ENCODE peak calls at places on chromosomes 13 and 19, in ten cellular contexts. E is breast epithelium, Y is IMR-90, F is K562, R is suprapubic skin, X is body of pancreas, Z is Peyer's patch, M is HepG2, I is thyroid gland, S is ovary. J is an unnamed sample. For H3K4me1, the result is how much of the 10 kb centered on the place peaks cover.

GRCh38 chr19:47518139-47518538 is 3.3 kb upstream of the NAPA start:
- DNase-seq in M (no peak), Z (no peak), R (no peak), X (no peak), S (no peak), E (no peak), Y (no peak), F (no peak), I (no peak), J (no peak)

GRCh38 chr19:18306903-18307681 is 15.8 kb downstream of the LSM4 start:
- DNase-seq in I (peak), Y (no peak), Z (peak), S (peak), X (no peak), M (no peak), R (no peak), F (no peak), E (no peak), J (peak)

GRCh38 chr19:33052352-33052972 is 12.2 kb downstream of the RHPN2 start:
- DNase-seq in Z (no peak), S (peak), X (peak), F (no peak), I (peak), R (no peak), Y (peak), M (peak), E (no peak), J (no peak)

GRCh38 chr13:50747939-50748338 is 95.6 kb downstream of the DLEU7 start:
- DNase-seq in E (no peak), X (no peak), Z (no peak), S (no peak), F (no peak), R (no peak), Y (no peak), I (no peak), M (no peak), J (no peak)

GRCh38 chr13:50693755-50694154 is 149.7 kb downstream of the DLEU7 start:
- DNase-seq in R (no peak), E (no peak), S (no peak), M (no peak), Z (no peak), F (no peak), I (peak), X (peak), Y (no peak), J (no peak)

GRCh38 chr19:4455742-4456565 is 1.6 kb downstream of the UBXN6 start:
- DNase-seq in M (peak), F (no peak), X (peak), S (peak), E (no peak), Z (no peak), I (peak), R (peak), Y (peak), J (no peak)

GRCh38 chr13:33353210-33353609 is 67.7 kb upstream of the STARD13 start:
- DNase-seq in S (no peak), I (peak), F (no peak), M (no peak), Y (no peak), R (peak), X (peak), Z (no peak), E (peak), J (peak)

GRCh38 chr19:35716735-35716984 is 1.1 kb upstream of the KMT2B start:
- DNase-seq in R (no peak), I (no peak), E (no peak), M (no peak), Z (no peak), S (no peak), F (no peak), Y (no peak), X (no peak), J (peak)

GRCh38 chr13:90968510-90968909 is 379.0 kb upstream of the MIR17HG start:
- DNase-seq in X (peak), I (peak), S (no peak), E (no peak), Z (no peak), M (peak), Y (no peak), R (no peak), F (no peak), J (no peak)

GRCh38 chr13:46119883-46120614 is 15.2 kb upstream of the CPB2 start:
- DNase-seq in R (no peak), X (peak), F (peak), E (no peak), Y (peak), M (no peak), Z (no peak), S (peak), I (peak), J (no peak)

GRCh38 chr13:49635599-49636433 is 7.5 kb downstream of the ARL11 start:
- DNase-seq in I (no peak), Y (peak), Z (no peak), F (no peak), R (no peak), M (peak), X (peak), E (no peak), S (peak), J (no peak)

GRCh38 chr19:31071157-31071855 is 277.9 kb downstream of the TSHZ3 start:
- DNase-seq in I (peak), R (no peak), E (no peak), Z (no peak), Y (no peak), S (no peak), M (no peak), X (no peak), F (no peak), J (no peak)

GRCh38 chr19:8209111-8209964 is at the start of gene CERS4:
- DNase-seq in E (peak), X (peak), M (peak), S (peak), Y (peak), R (peak), I (peak), F (peak), Z (peak), J (peak)

GRCh38 chr13:113135281-113135760 is 12.7 kb downstream of the F10 start:
- DNase-seq in I (no peak), X (no peak), Z (no peak), S (no peak), R (no peak), F (no peak), E (no peak), Y (no peak), M (no peak), J (no peak)

GRCh38 chr19:940591-941291 is 14.9 kb downstream of the ARID3A start:
- DNase-seq in Z (peak), S (no peak), F (no peak), M (no peak), Y (peak), R (peak), I (peak), X (peak), E (peak), J (peak)
- TF ChIP-seq POLR2A in Z (no peak), S (no peak), F (no peak), M (no peak), Y (no peak), R (no peak), I (no peak), X (peak), E (no peak), J (no peak)

GRCh38 chr13:99218969-99219368 is 18.3 kb downstream of the UBAC2 start:
- DNase-seq in S (no peak), X (no peak), R (no peak), I (no peak), F (no peak), E (no peak), M (no peak), Z (no peak), Y (no peak), J (no peak)

GRCh38 chr13:99218126-99218525 is 17.5 kb downstream of the UBAC2 start:
- DNase-seq in F (no peak), M (no peak), Y (no peak), Z (no peak), E (no peak), R (no peak), S (no peak), I (no peak), X (no peak), J (no peak)

GRCh38 chr13:99220199-99220931 is 19.7 kb downstream of the UBAC2 start:
- DNase-seq in S (no peak), Z (no peak), R (no peak), Y (no peak), F (no peak), E (no peak), M (no peak), X (no peak), I (no peak), J (no peak)

GRCh38 chr13:99217461-99218101 is 16.9 kb downstream of the UBAC2 start:
- DNase-seq in S (no peak), E (no peak), X (no peak), Y (no peak), R (no peak), F (no peak), I (no peak), Z (no peak), M (no peak), J (peak)

GRCh38 chr13:99218545-99218944 is 17.9 kb downstream of the UBAC2 start:
- DNase-seq in Y (peak), X (peak), F (no peak), R (no peak), S (no peak), Z (no peak), M (no peak), E (no peak), I (peak), J (no peak)
- H3K4me1 ChIP-seq in Y (under half), X (under half), F (under half), R (half or more), S (under half), Z (under half), M (under half), E (under half), I (under half), J (half or more)

GRCh38 chr19:15539638-15540037 is 31.3 kb downstream of the CYP4F22 start:
- DNase-seq in S (no peak), F (no peak), R (no peak), M (no peak), Z (no peak), I (no peak), X (no peak), E (no peak), Y (no peak), J (no peak)

GRCh38 chr19:15544283-15544682 is 36.0 kb downstream of the CYP4F22 start:
- DNase-seq in I (no peak), S (no peak), Z (no peak), Y (no peak), R (no peak), X (no peak), E (no peak), M (no peak), F (no peak), J (no peak)

GRCh38 chr19:15538774-15539173 is 30.4 kb downstream of the CYP4F22 start:
- DNase-seq in X (no peak), E (no peak), F (no peak), M (no peak), Z (no peak), Y (peak), I (no peak), S (no peak), R (no peak), J (no peak)

GRCh38 chr19:15536350-15536749 is 28.0 kb downstream of the CYP4F22 start:
- DNase-seq in I (no peak), E (no peak), Y (no peak), R (no peak), M (no peak), X (no peak), S (no peak), F (no peak), Z (no peak), J (no peak)

GRCh38 chr19:15540435-15540834 is 32.1 kb downstream of the CYP4F22 start:
- DNase-seq in Z (no peak), M (peak), Y (no peak), F (no peak), E (no peak), S (no peak), I (no peak), R (no peak), X (no peak), J (no peak)
- TF ChIP-seq POLR2A in Z (no peak), M (no peak), Y (no peak), F (no peak), E (no peak), S (no peak), I (no peak), R (no peak), X (no peak), J (no peak)

GRCh38 chr19:46471778-46472543 is 598 bp upstream of the PNMA8A start:
- DNase-seq in Z (no peak), E (no peak), M (no peak), Y (no peak), F (no peak), S (no peak), R (no peak), I (no peak), X (no peak), J (no peak)

GRCh38 chr19:46470376-46470775 is 987 bp downstream of the PNMA8A start:
- DNase-seq in S (no peak), E (no peak), Y (no peak), I (no peak), R (no peak), F (no peak), X (no peak), M (no peak), Z (no peak), J (no peak)

GRCh38 chr19:46474211-46474610 is 2.8 kb upstream of the PNMA8A start:
- DNase-seq in E (no peak), I (no peak), M (no peak), F (no peak), Z (no peak), X (no peak), S (no peak), R (no peak), Y (no peak), J (no peak)

GRCh38 chr19:46471116-46471733 is at the start of gene PNMA8A:
- DNase-seq in X (peak), I (peak), S (peak), M (no peak), F (peak), Y (peak), Z (no peak), R (peak), E (peak), J (peak)

GRCh38 chr19:46472592-46472991 is 1.2 kb upstream of the PNMA8A start:
- DNase-seq in Z (no peak), X (no peak), M (no peak), I (no peak), R (no peak), S (no peak), Y (no peak), F (no peak), E (no peak), J (no peak)
- H3K4me1 ChIP-seq in Z (under half), X (under half), M (under half), I (under half), R (under half), S (under half), Y (under half), F (under half), E (under half), J (under half)

GRCh38 chr19:39187552-39187943 is 9.2 kb upstream of the NCCRP1 start:
- DNase-seq in Z (no peak), E (no peak), M (no peak), F (no peak), I (no peak), X (no peak), R (no peak), Y (no peak), S (no peak), J (no peak)
- TF ChIP-seq POLR2A in Z (no peak), E (no peak), M (no peak), F (no peak), I (no peak), X (no peak), R (no peak), Y (no peak), S (no peak), J (no peak)

GRCh38 chr19:41308450-41309224 is 1.3 kb upstream of the CCDC97 start:
- DNase-seq in Y (peak), S (peak), I (peak), F (peak), Z (peak), X (peak), R (peak), E (peak), M (peak), J (peak)

GRCh38 chr19:41311072-41311471 is 1.1 kb downstream of the CCDC97 start:
- DNase-seq in Y (no peak), X (no peak), M (no peak), R (no peak), E (no peak), Z (no peak), S (no peak), F (no peak), I (no peak), J (no peak)

GRCh38 chr19:41310031-41310831 is at the start of gene CCDC97:
- DNase-seq in S (peak), R (peak), Y (peak), M (peak), E (peak), Z (peak), I (peak), X (peak), F (peak), J (peak)

GRCh38 chr19:41307954-41308449 is 2.0 kb upstream of the CCDC97 start:
- DNase-seq in S (no peak), E (no peak), I (no peak), Y (no peak), F (no peak), R (no peak), M (no peak), X (no peak), Z (no peak), J (no peak)

DNA sequence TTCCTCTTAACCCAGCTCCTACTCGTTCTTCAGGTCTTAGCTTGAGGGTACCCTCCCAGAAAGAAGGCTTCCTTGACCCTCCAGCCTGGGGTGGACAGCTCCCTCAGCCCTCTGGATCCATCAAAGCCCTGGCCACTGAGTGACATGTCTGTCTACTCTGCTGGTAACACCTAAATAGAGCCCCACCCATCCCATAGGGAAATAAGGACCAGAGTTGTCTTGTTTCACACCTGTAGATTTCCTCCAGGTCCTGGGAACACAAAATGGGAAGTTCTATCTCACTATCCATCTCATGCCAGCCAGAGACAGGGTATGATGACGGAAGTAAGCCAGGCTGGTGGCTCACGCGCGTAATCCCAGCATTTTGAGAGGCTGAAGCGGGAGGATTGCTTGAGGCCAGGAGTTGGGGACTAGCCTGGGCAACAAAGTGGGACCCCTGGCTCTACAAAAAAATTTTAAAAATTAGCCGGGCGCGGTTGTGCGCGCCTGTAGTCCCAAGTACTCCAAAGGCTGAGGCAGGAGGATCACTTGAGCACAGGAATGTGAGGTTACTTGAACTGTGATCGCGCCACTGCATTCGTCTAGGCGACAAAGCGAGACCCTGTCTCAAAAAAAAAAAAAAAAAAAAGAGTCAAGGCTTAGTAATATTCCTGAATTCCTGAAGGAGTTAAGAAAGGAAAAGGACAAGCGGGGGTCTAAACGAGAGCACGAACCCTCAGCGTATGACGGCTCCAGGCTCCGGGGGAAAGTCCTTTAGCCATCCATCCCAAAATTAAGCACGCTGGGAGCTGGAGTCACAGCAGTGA is 544 bp upstream of the CCDC97 start:
- DNase-seq in R (no peak), M (no peak), Z (peak), X (peak), Y (no peak), S (no peak), I (peak), E (no peak), F (no peak), J (no peak)
- H3K4me1 ChIP-seq in R (under half), M (under half), Z (under half), X (under half), Y (under half), S (under half), I (under half), E (under half), F (under half), J (half or more)